ENCODE peak calls at places on chromosomes 5 and 9, in five cellular contexts. Z is fibroblast of lung, U is A673, V is left ventricle myocardium inferior, P is RWPE2. J is an unnamed sample.

GRCh38 chr9:92633879-92634278 is 36.1 kb downstream of the IPPK start:
- DNase-seq in V (no peak), P (no peak), U (no peak), Z (no peak), J (no peak)

GRCh38 chr5:78512440-78512839 is 136.1 kb downstream of the LHFPL2 start:
- DNase-seq in U (no peak), Z (no peak), P (no peak), V (no peak), J (no peak)

GRCh38 chr5:93579561-93580386 is 1.2 kb downstream of the NR2F1-AS1 start:
- DNase-seq in U (peak; percentile 24), Z (peak; percentile 59), P (no peak), V (no peak), J (no peak)

GRCh38 chr5:63456279-63456678 is 506.0 kb downstream of the HTR1A start:
- DNase-seq in P (no peak), Z (peak; percentile 27), U (no peak), V (no peak), J (no peak)

GRCh38 chr9:80509358-80509757 is 937.6 kb downstream of the TLE4 start:
- DNase-seq in V (no peak), Z (peak; percentile 3), U (no peak), P (no peak), J (no peak)

GRCh38 chr5:113546711-113547159 is 33.2 kb downstream of the YTHDC2 start:
- DNase-seq in U (no peak), V (no peak), P (no peak), Z (peak; percentile 66), J (peak; percentile 40)

GRCh38 chr5:79512692-79513518 is 1.0 kb downstream of the HOMER1 start:
- DNase-seq in P (no peak), U (no peak), Z (peak; percentile 41), V (no peak), J (no peak)

GRCh38 chr5:35004200-35004599 is 43.5 kb downstream of the AGXT2 start:
- DNase-seq in V (no peak), P (no peak), U (no peak), Z (no peak), J (no peak)

GRCh38 chr9:5846501-5846921 is 13.6 kb upstream of the ERMP1 start:
- DNase-seq in P (no peak), Z (no peak), V (no peak), U (no peak), J (no peak)

GRCh38 chr5:159034083-159034824 is 65.5 kb downstream of the EBF1 start:
- DNase-seq in U (no peak), Z (no peak), V (no peak), P (no peak), J (no peak)

GRCh38 chr5:176734756-176735342 is 75.5 kb upstream of the UNC5A start:
- DNase-seq in U (no peak), Z (no peak), P (peak; percentile 38), V (no peak), J (no peak)

GRCh38 chr5:143016777-143017374 is 246.7 kb downstream of the ARHGAP26 start:
- DNase-seq in U (peak; percentile 68), V (no peak), Z (peak; percentile 81), P (no peak), J (no peak)

GRCh38 chr5:75640395-75640794 is 29.1 kb downstream of the ANKDD1B start:
- DNase-seq in P (no peak), V (no peak), Z (peak; percentile 49), U (peak; percentile 45), J (peak; percentile 82)

GRCh38 chr5:27140831-27141230 is 102.4 kb upstream of the CDH9 start:
- DNase-seq in V (no peak), U (no peak), Z (no peak), P (no peak), J (no peak)

GRCh38 chr9:3912817-3913216 is 387.0 kb upstream of the RFX3 start:
- DNase-seq in U (peak; percentile 65), V (no peak), P (no peak), Z (no peak), J (no peak)

GRCh38 chr5:83095973-83096539 is 18.7 kb downstream of the XRCC4 start:
- DNase-seq in P (peak; percentile 79), V (no peak), Z (peak; percentile 68), U (peak; percentile 17), J (peak; percentile 58)

GRCh38 chr5:95843733-95844223 is 21.3 kb upstream of the GLRX start:
- DNase-seq in U (no peak), P (no peak), V (no peak), Z (peak; percentile 79), J (no peak)

GRCh38 chr9:132166599-132166998 is 4.7 kb downstream of the NTNG2 start:
- DNase-seq in P (no peak), Z (no peak), V (no peak), U (no peak), J (no peak)

GRCh38 chr5:58786904-58787303 is 204.0 kb downstream of the RAB3C start:
- DNase-seq in V (no peak), Z (no peak), U (no peak), P (no peak), J (no peak)

GRCh38 chr9:125341566-125341965 is 79.9 kb downstream of the GAPVD1 start:
- DNase-seq in V (no peak), P (no peak), Z (no peak), U (no peak), J (no peak)

GRCh38 chr5:151270599-151270998 is 17.6 kb downstream of the GM2A start:
- DNase-seq in P (no peak), Z (no peak), U (no peak), V (no peak), J (peak; percentile 16)

GRCh38 chr5:73938280-73938937 is 312.4 kb downstream of the ARHGEF28 start:
- DNase-seq in P (peak; percentile 74), V (no peak), U (no peak), Z (peak; percentile 91), J (peak; percentile 92)

GRCh38 chr5:7146886-7147285 is 249.1 kb upstream of the ADCY2 start:
- DNase-seq in V (no peak), Z (no peak), P (no peak), U (no peak), J (no peak)

GRCh38 chr5:62473209-62473608 is 60.6 kb downstream of the IPO11 start:
- DNase-seq in V (no peak), U (peak; percentile 7), P (no peak), Z (no peak), J (no peak)

DNA sequence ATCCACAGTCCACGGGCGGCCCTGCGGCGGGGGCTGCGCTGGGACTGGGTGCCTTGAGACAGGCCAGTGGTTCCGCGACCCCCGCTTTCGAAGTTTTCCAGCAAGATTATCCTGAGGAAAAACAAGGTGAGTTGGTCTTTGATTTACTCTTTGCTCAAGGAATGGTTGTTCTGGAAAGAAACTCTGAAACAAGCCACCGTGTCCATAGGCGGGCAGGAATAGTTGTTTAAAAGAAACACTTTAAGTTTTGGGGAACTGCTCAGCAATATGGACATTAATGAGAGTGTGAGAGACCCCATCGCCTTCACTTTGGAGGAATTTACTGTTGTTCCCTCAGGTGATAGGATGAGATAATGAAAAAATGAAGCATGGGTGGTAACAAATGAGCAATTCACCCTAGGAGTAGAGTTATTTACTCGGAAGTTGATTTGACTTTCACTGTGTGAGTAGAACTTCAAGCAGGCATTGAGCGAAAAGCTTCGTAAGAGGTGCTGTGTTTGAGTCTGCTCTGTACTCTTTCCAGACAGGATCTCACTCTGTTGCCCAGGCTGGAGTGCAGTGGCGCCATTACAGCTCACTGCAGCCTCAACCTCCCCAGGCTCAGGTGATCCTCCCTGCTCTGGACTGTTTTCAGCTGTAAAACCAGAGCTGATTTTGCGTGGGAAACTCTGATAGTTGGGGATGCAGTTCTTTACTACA is 1.1 kb downstream of the DMRTA1 start:
- DNase-seq in V (no peak), P (no peak), Z (no peak), U (no peak), J (no peak)
- H3K27me3 ChIP-seq in V (peaks cover 57% of the 10 kb centered on the region), P (peaks cover 3% of the 10 kb centered on the region), Z (peaks cover 9% of the 10 kb centered on the region), U (no peaks in the 10 kb centered on the region), J (peaks cover 6% of the 10 kb centered on the region)

GRCh38 chr5:66722653-66723052 is 126.5 kb downstream of the MAST4 start:
- DNase-seq in P (no peak), V (no peak), U (no peak), Z (no peak), J (no peak)

GRCh38 chr5:66724740-66725139 is 128.5 kb downstream of the MAST4 start:
- DNase-seq in V (no peak), Z (peak; percentile 34), U (no peak), P (no peak), J (no peak)

GRCh38 chr5:66724336-66724735 is 128.1 kb downstream of the MAST4 start:
- DNase-seq in V (no peak), Z (no peak), U (no peak), P (no peak), J (no peak)

DNA sequence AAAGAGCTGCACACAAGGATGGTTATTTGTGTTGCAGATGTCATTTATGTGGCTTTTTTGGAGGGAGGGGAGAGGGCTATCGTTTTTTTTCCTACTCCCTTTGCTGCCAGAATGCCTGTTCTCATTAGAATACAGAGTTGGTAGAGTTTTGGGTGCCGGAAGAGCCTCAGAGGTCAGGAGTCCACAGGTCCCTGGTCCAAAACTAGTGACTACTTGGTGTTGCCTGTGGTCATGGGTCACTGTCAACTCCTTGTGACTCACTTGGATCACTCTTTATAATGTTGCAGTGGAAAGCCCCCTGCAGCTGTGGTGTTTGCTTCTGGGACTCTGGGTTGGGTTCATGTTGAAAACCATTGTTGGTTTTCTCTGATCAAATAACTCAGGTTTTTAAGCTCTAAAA is 131.4 kb downstream of the MAST4 start:
- DNase-seq in V (no peak), U (no peak), Z (no peak), P (no peak), J (no peak)
- H3K4me3 ChIP-seq in V (no peak overlapping the region), U (no peak overlapping the region), Z (no peak overlapping the region), P (no peak overlapping the region), J (no peak overlapping the region)

DNA sequence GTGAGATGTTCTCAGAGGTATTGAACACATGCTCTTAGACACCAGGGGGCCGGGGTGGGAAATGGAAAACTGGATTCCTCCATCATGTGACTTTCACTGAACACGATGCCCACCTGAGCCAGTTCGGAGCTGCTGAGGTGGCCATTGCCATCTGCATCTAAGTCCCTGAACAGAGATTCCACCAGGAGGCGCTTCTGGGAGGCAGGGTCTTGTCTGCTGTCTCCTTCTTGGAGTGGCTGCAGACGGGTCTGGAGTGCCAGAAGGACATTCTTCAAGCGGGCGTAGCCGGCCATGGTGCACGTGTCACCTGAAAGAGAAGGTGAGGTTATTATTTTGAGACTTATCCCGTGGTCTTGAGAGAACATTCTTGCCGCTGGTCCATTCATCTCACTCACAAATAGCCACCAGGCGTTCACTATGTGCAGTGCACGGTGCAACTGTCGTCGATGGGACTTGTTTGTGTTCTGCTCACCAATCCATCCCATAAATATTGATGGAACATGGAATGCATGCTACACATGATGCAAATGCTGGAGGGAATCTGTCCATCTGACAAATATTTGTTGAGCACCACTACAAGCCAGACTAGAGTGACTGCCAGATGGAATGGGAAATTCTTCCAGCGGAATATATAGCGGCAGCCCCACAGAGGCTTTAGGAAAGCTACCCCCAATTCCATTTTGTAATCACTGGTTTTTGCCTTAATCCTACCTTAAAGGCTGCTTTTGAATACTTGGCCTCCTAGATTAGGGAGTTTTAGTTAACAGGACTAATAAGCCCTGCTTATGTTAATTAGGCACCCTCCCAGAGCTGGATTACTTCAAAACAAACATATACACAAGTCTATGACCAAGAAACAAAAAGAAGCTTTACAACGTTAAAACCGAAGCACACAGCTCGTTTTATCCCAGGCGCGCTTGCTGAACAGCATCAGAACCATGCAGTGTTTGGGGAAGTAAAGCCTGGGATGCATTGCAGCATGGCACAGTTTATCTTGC is 264.8 kb downstream of the HSPA4 start:
- DNase-seq in U (peak; percentile 15), V (no peak), Z (no peak), P (no peak), J (no peak)
- TF ChIP-seq CTCF in U (peak; percentile 38), V (no peak), Z (no peak), P (peak; percentile 15), J (peak; percentile 29)

DNA sequence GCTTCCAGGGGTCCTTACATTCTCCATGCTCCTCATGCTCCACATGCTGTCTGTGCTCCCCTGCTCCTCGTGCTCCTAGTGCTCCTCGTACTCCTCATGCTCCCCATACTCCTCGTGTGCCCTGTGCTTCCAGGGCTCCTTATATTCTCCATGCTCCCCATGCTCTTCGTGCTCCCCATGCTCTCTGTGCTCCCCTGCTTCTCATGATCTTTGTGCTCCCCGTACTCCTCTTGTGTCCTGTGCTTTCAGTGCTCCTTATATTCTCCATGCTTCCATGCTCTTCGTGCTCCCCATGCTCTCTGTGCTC is 51.9 kb downstream of the TRIP13 start:
- DNase-seq in Z (no peak), U (no peak), P (no peak), V (no peak), J (no peak)
- H3K27me3 ChIP-seq in Z (peaks cover 46% of the 10 kb centered on the region), U (peaks cover 4% of the 10 kb centered on the region), P (peaks cover 56% of the 10 kb centered on the region), V (peaks cover 72% of the 10 kb centered on the region), J (peaks cover 45% of the 10 kb centered on the region)

J was measured in BJ.